ENCODE peak calls at places on chromosomes 3 and 15, in six cellular contexts. One of them, this sample, is unnamed.

GRCh38 chr15:50182233-50183013 is 427 bp downstream of the SLC27A2 start:
- DNase-seq in A172: no peak
- DNase-seq in fibroblast of lung: peak; percentile 24
- DNase-seq in nephron progenitor cell: peak; percentile 57
- DNase-seq in MCF 10A: peak; percentile 41
- DNase-seq in GDM1: peak; percentile 53
- DNase-seq in this sample: peak; percentile 61

GRCh38 chr15:42018306-42019224 is 2.3 kb downstream of the PLA2G4E start:
- DNase-seq in A172: no peak
- DNase-seq in fibroblast of lung: no peak
- DNase-seq in nephron progenitor cell: no peak
- DNase-seq in MCF 10A: no peak
- DNase-seq in GDM1: no peak
- DNase-seq in this sample: no peak

GRCh38 chr3:79314962-79315361 is 452.8 kb downstream of the ROBO1 start:
- DNase-seq in A172: no peak
- DNase-seq in fibroblast of lung: no peak
- DNase-seq in nephron progenitor cell: no peak
- DNase-seq in MCF 10A: no peak
- DNase-seq in GDM1: no peak
- DNase-seq in this sample: no peak

GRCh38 chr3:157067114-157067513 is 92.8 kb downstream of the CCNL1 start:
- DNase-seq in A172: no peak
- DNase-seq in fibroblast of lung: no peak
- DNase-seq in nephron progenitor cell: no peak
- DNase-seq in MCF 10A: no peak
- DNase-seq in GDM1: no peak
- DNase-seq in this sample: no peak

GRCh38 chr3:100401674-100402036 is 316 bp downstream of the LNP1 start:
- DNase-seq in A172: no peak
- DNase-seq in fibroblast of lung: peak; percentile 48
- DNase-seq in nephron progenitor cell: peak; percentile 37
- DNase-seq in MCF 10A: no peak
- DNase-seq in GDM1: no peak
- DNase-seq in this sample: peak; percentile 34

GRCh38 chr3:58607816-58608215 is 30.6 kb upstream of the FAM107A start:
- DNase-seq in A172: no peak
- DNase-seq in fibroblast of lung: no peak
- DNase-seq in nephron progenitor cell: no peak
- DNase-seq in MCF 10A: no peak
- DNase-seq in GDM1: no peak
- DNase-seq in this sample: no peak

GRCh38 chr15:79811406-79812405 is 85.1 kb downstream of the MTHFS start:
- DNase-seq in A172: no peak
- DNase-seq in fibroblast of lung: peak; percentile 57
- DNase-seq in nephron progenitor cell: no peak
- DNase-seq in MCF 10A: peak; percentile 94
- DNase-seq in GDM1: no peak
- DNase-seq in this sample: peak; percentile 61

GRCh38 chr15:38316311-38316710 is 63.7 kb downstream of the SPRED1 start:
- DNase-seq in A172: no peak
- DNase-seq in fibroblast of lung: no peak
- DNase-seq in nephron progenitor cell: no peak
- DNase-seq in MCF 10A: no peak
- DNase-seq in GDM1: no peak
- DNase-seq in this sample: peak; percentile 9

GRCh38 chr15:83843511-83843910 is 189.6 kb downstream of the ADAMTSL3 start:
- DNase-seq in A172: no peak
- DNase-seq in fibroblast of lung: peak; percentile 49
- DNase-seq in nephron progenitor cell: no peak
- DNase-seq in MCF 10A: peak; percentile 47
- DNase-seq in GDM1: no peak
- DNase-seq in this sample: peak; percentile 70